ENCODE peak calls at places on chromosomes 16 and 17, in six cellular contexts. G, M, N, X, S and V are unnamed samples. For H3K36me3 and H3K27me3, the result is how much of the 10 kb centered on the place peaks cover.

GRCh38 chr16:83968483-83968865 is 430 bp downstream of the NECAB2 start:
- DNase-seq in G (no peak), M (no peak), N (no peak), X (peak), S (no peak), V (peak)

GRCh38 chr16:88570691-88571092 is 489 bp downstream of the ZC3H18 start:
- DNase-seq in G (no peak), M (peak), N (no peak), X (peak), S (no peak), V (no peak)

GRCh38 chr16:24610421-24610765 is 71.0 kb downstream of the RBBP6 start:
- DNase-seq in G (no peak), M (peak), N (peak), X (peak), S (no peak), V (peak)

GRCh38 chr17:56786989-56787482 is 46.7 kb downstream of the C17orf67 start:
- DNase-seq in G (peak), M (peak), N (no peak), X (no peak), S (no peak), V (no peak)

GRCh38 chr17:78915872-78916632 is 9.1 kb downstream of the TIMP2 start:
- DNase-seq in G (no peak), M (peak), N (peak), X (no peak), S (peak), V (no peak)

GRCh38 chr16:79698341-79698753 is 97.8 kb upstream of the MAF start:
- DNase-seq in G (peak), M (peak), N (no peak), X (no peak), S (no peak), V (no peak)

GRCh38 chr17:72922223-72922622 is 170.3 kb downstream of the SLC39A11 start:
- DNase-seq in G (no peak), M (no peak), N (no peak), X (no peak), S (no peak), V (no peak)

GRCh38 chr17:78933959-78934568 is 8.9 kb upstream of the TIMP2 start:
- DNase-seq in G (peak), M (peak), N (peak), X (peak), S (no peak), V (peak)

GRCh38 chr17:49779730-49780220 is 8.7 kb upstream of the KAT7 start:
- DNase-seq in G (peak), M (peak), N (no peak), X (peak), S (peak), V (no peak)

GRCh38 chr17:33506889-33507650 is 214.0 kb upstream of the ASIC2 start:
- DNase-seq in G (peak), M (no peak), N (no peak), X (no peak), S (no peak), V (no peak)

GRCh38 chr17:37708008-37708615 is 36.7 kb downstream of the HNF1B start:
- DNase-seq in G (no peak), M (no peak), N (no peak), X (no peak), S (no peak), V (no peak)

GRCh38 chr17:59001158-59001814 is 105.4 kb downstream of the TRIM37 start:
- DNase-seq in G (peak), M (peak), N (no peak), X (no peak), S (peak), V (no peak)

GRCh38 chr17:10063730-10064221 is 134.6 kb downstream of the GAS7 start:
- DNase-seq in G (no peak), M (no peak), N (no peak), X (no peak), S (no peak), V (peak)

GRCh38 chr16:27514806-27515205 is 34.9 kb downstream of the GTF3C1 start:
- DNase-seq in G (no peak), M (no peak), N (no peak), X (no peak), S (no peak), V (no peak)

GRCh38 chr16:75506567-75506966 is 11.3 kb upstream of the CHST6 start:
- DNase-seq in G (peak), M (peak), N (no peak), X (no peak), S (no peak), V (no peak)

GRCh38 chr17:79866791-79867190 is 27.6 kb upstream of the CBX4 start:
- DNase-seq in G (no peak), M (no peak), N (no peak), X (no peak), S (no peak), V (no peak)

GRCh38 chr16:69314534-69314933 is 3.4 kb downstream of the VPS4A start:
- DNase-seq in G (no peak), M (no peak), N (no peak), X (no peak), S (no peak), V (no peak)
- H3K4me3 ChIP-seq in G (no peak), M (no peak), N (no peak), X (no peak), S (no peak), V (no peak)

GRCh38 chr16:4452674-4453073 is 21.8 kb downstream of the NMRAL1 start:
- DNase-seq in G (no peak), M (no peak), N (no peak), X (no peak), S (no peak), V (no peak)
- H3K36me3 ChIP-seq in G (half or more), M (under half), N (half or more), X (under half), S (under half), V (under half)

GRCh38 chr16:983044-984030 is 1.8 kb downstream of the SOX8 start:
- DNase-seq in G (no peak), M (no peak), N (no peak), X (no peak), S (no peak), V (peak)
- H3K27me3 ChIP-seq in G (half or more), M (under half), N (under half), X (under half), S (under half), V (under half)

GRCh38 chr17:46002311-46002972 is 3.4 kb downstream of the STH start:
- DNase-seq in G (peak), M (peak), N (peak), X (peak), S (peak), V (peak)
- H3K4me3 ChIP-seq in G (no peak), M (no peak), N (no peak), X (no peak), S (no peak), V (no peak)

GRCh38 chr17:67109111-67109510 is 64.8 kb downstream of the CACNG1 start:
- DNase-seq in G (no peak), M (no peak), N (no peak), X (no peak), S (no peak), V (no peak)
- H3K36me3 ChIP-seq in G (under half), M (under half), N (half or more), X (under half), S (under half), V (under half)

DNA sequence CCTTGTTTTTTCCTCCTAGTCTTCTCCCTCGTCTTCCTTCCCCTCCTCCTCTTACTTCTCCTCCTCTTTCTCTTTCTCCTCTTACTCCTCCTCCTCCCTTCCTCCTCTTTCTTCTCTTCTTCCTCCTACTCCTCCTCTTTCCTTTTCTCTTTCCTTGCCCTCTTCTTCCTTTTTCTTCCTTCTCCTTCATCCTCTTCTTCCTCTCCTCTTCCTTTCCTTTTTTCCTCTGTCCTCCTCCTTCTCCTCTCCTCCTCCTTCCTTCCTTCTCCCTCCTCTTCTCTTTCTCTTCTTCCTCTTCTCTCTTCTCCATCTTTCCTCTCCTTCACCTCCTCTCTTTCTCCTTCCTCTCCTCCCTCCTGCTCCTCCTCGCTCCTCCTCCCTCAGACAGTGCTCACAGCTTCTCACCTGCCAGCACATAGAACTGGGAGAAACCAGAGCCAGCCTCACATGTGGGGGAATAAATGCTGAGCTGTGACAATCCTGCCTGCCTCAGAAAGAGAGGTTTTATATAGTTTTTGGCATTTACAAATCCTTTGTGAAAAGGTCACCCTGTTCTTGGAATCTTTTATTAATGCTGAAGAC is 84.3 kb upstream of the NLRP1 start:
- DNase-seq in G (no peak), M (no peak), N (no peak), X (no peak), S (no peak), V (no peak)
- H3K27me3 ChIP-seq in G (under half), M (under half), N (under half), X (under half), S (under half), V (under half)

GRCh38 chr17:18187816-18188761 is 4.5 kb downstream of the ALKBH5 start:
- DNase-seq in G (no peak), M (peak), N (no peak), X (no peak), S (no peak), V (no peak)
- H3K4me3 ChIP-seq in G (peak), M (peak), N (peak), X (peak), S (peak), V (no peak)

GRCh38 chr17:30864636-30865035 is 32.9 kb downstream of the ATAD5 start:
- DNase-seq in G (no peak), M (no peak), N (no peak), X (no peak), S (no peak), V (no peak)
- H3K36me3 ChIP-seq in G (under half), M (under half), N (under half), X (under half), S (under half), V (under half)